ENCODE peak calls at places on chromosome 12, in five cellular contexts. One of them, this sample, is unnamed.
A peak's percentile ranks its signal among the peaks of the same experiment; 100 is the strongest.

GRCh38 chr12:21934173-21934572 is 7.1 kb downstream of the ABCC9 start:
- DNase-seq in GM12878: no peak
- DNase-seq in A549: no peak
- DNase-seq in SK-N-SH: no peak
- DNase-seq in HepG2: no peak
- DNase-seq in this sample: no peak

GRCh38 chr12:55806982-55807381 is 10.5 kb downstream of the SARNP start:
- DNase-seq in SK-N-SH: no peak
- DNase-seq in A549: no peak
- DNase-seq in GM12878: no peak
- DNase-seq in HepG2: no peak
- DNase-seq in this sample: no peak

GRCh38 chr12:47735649-47736048 is 10.4 kb upstream of the ENDOU start:
- DNase-seq in GM12878: no peak
- DNase-seq in HepG2: no peak
- DNase-seq in A549: no peak
- DNase-seq in SK-N-SH: no peak
- DNase-seq in this sample: no peak

GRCh38 chr12:132530451-132530850 is 40.5 kb downstream of the FBRSL1 start:
- DNase-seq in GM12878: no peak
- DNase-seq in SK-N-SH: no peak
- DNase-seq in A549: no peak
- DNase-seq in HepG2: no peak
- DNase-seq in this sample: no peak

GRCh38 chr12:68808388-68809189 is 612 bp downstream of the MDM2 start:
- DNase-seq in HepG2: peak; percentile 96
- DNase-seq in A549: peak; percentile 72
- DNase-seq in GM12878: peak; percentile 90
- DNase-seq in SK-N-SH: peak; percentile 81
- DNase-seq in this sample: peak; percentile 68

GRCh38 chr12:49776413-49776812 is 35.1 kb downstream of the TMBIM6 start:
- DNase-seq in GM12878: no peak
- DNase-seq in SK-N-SH: peak; percentile 79
- DNase-seq in A549: peak; percentile 83
- DNase-seq in HepG2: peak; percentile 66
- DNase-seq in this sample: peak; percentile 75

GRCh38 chr12:57902371-57903042 is 38.9 kb upstream of the ATP23 start:
- DNase-seq in A549: no peak
- DNase-seq in SK-N-SH: no peak
- DNase-seq in GM12878: no peak
- DNase-seq in HepG2: peak; percentile 67
- DNase-seq in this sample: no peak

GRCh38 chr12:27560126-27560525 is 36.1 kb downstream of the PPFIBP1 start:
- DNase-seq in HepG2: no peak
- DNase-seq in SK-N-SH: no peak
- DNase-seq in A549: no peak
- DNase-seq in GM12878: no peak
- DNase-seq in this sample: no peak

GRCh38 chr12:22543246-22544037 is 900 bp downstream of the C2CD5 start:
- DNase-seq in HepG2: peak; percentile 27
- DNase-seq in A549: no peak
- DNase-seq in SK-N-SH: no peak
- DNase-seq in GM12878: peak; percentile 48
- DNase-seq in this sample: peak; percentile 68

GRCh38 chr12:5073054-5073453 is 29.4 kb downstream of the KCNA5 start:
- DNase-seq in HepG2: no peak
- DNase-seq in SK-N-SH: no peak
- DNase-seq in A549: no peak
- DNase-seq in GM12878: no peak
- DNase-seq in this sample: no peak

GRCh38 chr12:12267801-12268200 is 957 bp upstream of the LRP6 start:
- DNase-seq in HepG2: no peak
- DNase-seq in A549: peak; percentile 36
- DNase-seq in SK-N-SH: peak; percentile 57
- DNase-seq in GM12878: no peak
- DNase-seq in this sample: no peak

GRCh38 chr12:105957058-105957457 is 181.7 kb downstream of the NUAK1 start:
- DNase-seq in SK-N-SH: no peak
- DNase-seq in HepG2: no peak
- DNase-seq in GM12878: no peak
- DNase-seq in A549: no peak
- DNase-seq in this sample: no peak

GRCh38 chr12:48818831-48819590 is 715 bp downstream of the CACNB3 start:
- DNase-seq in GM12878: no peak
- DNase-seq in A549: no peak
- DNase-seq in HepG2: no peak
- DNase-seq in SK-N-SH: no peak
- DNase-seq in this sample: no peak

GRCh38 chr12:30813741-30814687 is 59.3 kb upstream of the CAPRIN2 start:
- DNase-seq in A549: no peak
- DNase-seq in GM12878: no peak
- DNase-seq in HepG2: no peak
- DNase-seq in SK-N-SH: no peak
- DNase-seq in this sample: no peak

GRCh38 chr12:59444932-59445331 is 150.9 kb upstream of the SLC16A7 start:
- DNase-seq in SK-N-SH: no peak
- DNase-seq in A549: no peak
- DNase-seq in GM12878: no peak
- DNase-seq in HepG2: no peak
- DNase-seq in this sample: no peak

GRCh38 chr12:105419606-105420005 is 89.1 kb downstream of the C12orf75 start:
- DNase-seq in A549: no peak
- DNase-seq in GM12878: no peak
- DNase-seq in SK-N-SH: no peak
- DNase-seq in HepG2: no peak
- DNase-seq in this sample: no peak

GRCh38 chr12:106195638-106196037 is 52.2 kb downstream of the CKAP4 start:
- DNase-seq in GM12878: no peak
- DNase-seq in HepG2: peak; percentile 72
- DNase-seq in A549: no peak
- DNase-seq in SK-N-SH: no peak
- DNase-seq in this sample: no peak

GRCh38 chr12:11067514-11067913 is 5.4 kb upstream of the TAS2R46 start:
- DNase-seq in A549: no peak
- DNase-seq in SK-N-SH: no peak
- DNase-seq in HepG2: no peak
- DNase-seq in GM12878: no peak
- DNase-seq in this sample: no peak

GRCh38 chr12:45284096-45284901 is 68.4 kb downstream of the ANO6 start:
- DNase-seq in GM12878: no peak
- DNase-seq in A549: no peak
- DNase-seq in HepG2: peak; percentile 31
- DNase-seq in SK-N-SH: no peak
- DNase-seq in this sample: no peak

GRCh38 chr12:81668475-81668874 is 90.7 kb downstream of the PPFIA2 start:
- DNase-seq in A549: no peak
- DNase-seq in GM12878: no peak
- DNase-seq in HepG2: no peak
- DNase-seq in SK-N-SH: no peak
- DNase-seq in this sample: no peak

GRCh38 chr12:100026241-100026640 is 41.5 kb upstream of the ANKS1B start:
- DNase-seq in HepG2: no peak
- DNase-seq in GM12878: no peak
- DNase-seq in SK-N-SH: no peak
- DNase-seq in A549: no peak
- DNase-seq in this sample: no peak

GRCh38 chr12:117193903-117194302 is 3.6 kb upstream of the FBXO21 start:
- DNase-seq in HepG2: no peak
- DNase-seq in SK-N-SH: no peak
- DNase-seq in GM12878: no peak
- DNase-seq in A549: no peak
- DNase-seq in this sample: no peak

GRCh38 chr12:27343255-27344000 is 10.8 kb downstream of the BMAL2 start:
- DNase-seq in SK-N-SH: no peak
- DNase-seq in HepG2: no peak
- DNase-seq in GM12878: no peak
- DNase-seq in A549: peak; percentile 46
- DNase-seq in this sample: no peak

GRCh38 chr12:14408208-14408607 is 42.7 kb downstream of the ATF7IP start:
- DNase-seq in HepG2: no peak
- DNase-seq in A549: no peak
- DNase-seq in SK-N-SH: peak; percentile 13
- DNase-seq in GM12878: no peak
- DNase-seq in this sample: peak; percentile 38

GRCh38 chr12:19830461-19830860 is 391.2 kb downstream of the AEBP2 start:
- DNase-seq in HepG2: no peak
- DNase-seq in SK-N-SH: no peak
- DNase-seq in GM12878: no peak
- DNase-seq in A549: no peak
- DNase-seq in this sample: no peak

DNA sequence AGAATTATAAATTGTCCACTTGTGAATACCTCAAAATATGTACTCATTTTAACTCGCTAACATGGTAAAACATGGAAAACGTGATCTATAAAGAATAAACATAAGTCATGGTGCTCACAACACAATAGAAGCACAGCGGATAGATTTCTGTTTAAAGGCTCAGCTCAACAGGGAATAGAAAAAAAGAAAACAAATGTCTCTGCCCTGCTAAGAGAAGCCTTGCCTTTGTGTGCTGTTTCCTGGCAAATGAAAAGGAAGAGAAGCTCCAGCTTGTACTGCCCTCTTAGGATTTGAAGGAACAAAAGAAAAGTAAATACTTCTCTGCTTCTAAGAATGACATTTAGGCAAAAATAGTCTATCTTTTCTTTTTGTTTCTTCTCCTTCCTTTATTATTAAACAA is 121.0 kb upstream of the KRR1 start:
- DNase-seq in A549: no peak
- DNase-seq in SK-N-SH: no peak
- DNase-seq in HepG2: no peak
- DNase-seq in GM12878: no peak
- DNase-seq in this sample: no peak
- TF ChIP-seq CHD2 in A549: no peak
- TF ChIP-seq CHD2 in SK-N-SH: no peak
- TF ChIP-seq CHD2 in HepG2: no peak
- TF ChIP-seq CHD2 in GM12878: no peak
- TF ChIP-seq CHD2 in this sample: no peak

GRCh38 chr12:70604662-70605061 is 32.6 kb downstream of the PTPRB start:
- DNase-seq in HepG2: no peak
- DNase-seq in SK-N-SH: no peak
- DNase-seq in A549: no peak
- DNase-seq in GM12878: no peak
- DNase-seq in this sample: no peak

GRCh38 chr12:70603044-70603443 is 34.2 kb downstream of the PTPRB start:
- DNase-seq in A549: no peak
- DNase-seq in HepG2: no peak
- DNase-seq in SK-N-SH: no peak
- DNase-seq in GM12878: no peak
- DNase-seq in this sample: no peak

GRCh38 chr12:70607107-70607506 is 30.1 kb downstream of the PTPRB start:
- DNase-seq in A549: no peak
- DNase-seq in HepG2: no peak
- DNase-seq in GM12878: no peak
- DNase-seq in SK-N-SH: no peak
- DNase-seq in this sample: no peak

GRCh38 chr12:70608184-70608583 is 29.0 kb downstream of the PTPRB start:
- DNase-seq in SK-N-SH: no peak
- DNase-seq in A549: no peak
- DNase-seq in HepG2: no peak
- DNase-seq in GM12878: no peak
- DNase-seq in this sample: no peak

GRCh38 chr12:70606001-70606400 is 31.2 kb downstream of the PTPRB start:
- DNase-seq in GM12878: no peak
- DNase-seq in HepG2: peak; percentile 23
- DNase-seq in SK-N-SH: no peak
- DNase-seq in A549: no peak
- DNase-seq in this sample: no peak
- TF ChIP-seq CHD2 in GM12878: no peak
- TF ChIP-seq CHD2 in HepG2: no peak
- TF ChIP-seq CHD2 in SK-N-SH: no peak
- TF ChIP-seq CHD2 in A549: no peak
- TF ChIP-seq CHD2 in this sample: no peak

GRCh38 chr12:6902448-6902847 is 2.2 kb upstream of the LRRC23 start:
- DNase-seq in A549: no peak
- DNase-seq in SK-N-SH: no peak
- DNase-seq in GM12878: no peak
- DNase-seq in HepG2: no peak
- DNase-seq in this sample: no peak

GRCh38 chr12:6904280-6905276 is at the start of gene LRRC23:
- DNase-seq in GM12878: peak; percentile 87
- DNase-seq in A549: peak; percentile 98
- DNase-seq in SK-N-SH: peak; percentile 88
- DNase-seq in HepG2: peak; percentile 90
- DNase-seq in this sample: peak; percentile 81

GRCh38 chr12:6903712-6904111 is 910 bp upstream of the LRRC23 start:
- DNase-seq in HepG2: no peak
- DNase-seq in GM12878: no peak
- DNase-seq in A549: no peak
- DNase-seq in SK-N-SH: no peak
- DNase-seq in this sample: no peak

GRCh38 chr12:6896846-6897435 is 7.7 kb upstream of the LRRC23 start:
- DNase-seq in A549: no peak
- DNase-seq in HepG2: no peak
- DNase-seq in SK-N-SH: no peak
- DNase-seq in GM12878: no peak
- DNase-seq in this sample: no peak

DNA sequence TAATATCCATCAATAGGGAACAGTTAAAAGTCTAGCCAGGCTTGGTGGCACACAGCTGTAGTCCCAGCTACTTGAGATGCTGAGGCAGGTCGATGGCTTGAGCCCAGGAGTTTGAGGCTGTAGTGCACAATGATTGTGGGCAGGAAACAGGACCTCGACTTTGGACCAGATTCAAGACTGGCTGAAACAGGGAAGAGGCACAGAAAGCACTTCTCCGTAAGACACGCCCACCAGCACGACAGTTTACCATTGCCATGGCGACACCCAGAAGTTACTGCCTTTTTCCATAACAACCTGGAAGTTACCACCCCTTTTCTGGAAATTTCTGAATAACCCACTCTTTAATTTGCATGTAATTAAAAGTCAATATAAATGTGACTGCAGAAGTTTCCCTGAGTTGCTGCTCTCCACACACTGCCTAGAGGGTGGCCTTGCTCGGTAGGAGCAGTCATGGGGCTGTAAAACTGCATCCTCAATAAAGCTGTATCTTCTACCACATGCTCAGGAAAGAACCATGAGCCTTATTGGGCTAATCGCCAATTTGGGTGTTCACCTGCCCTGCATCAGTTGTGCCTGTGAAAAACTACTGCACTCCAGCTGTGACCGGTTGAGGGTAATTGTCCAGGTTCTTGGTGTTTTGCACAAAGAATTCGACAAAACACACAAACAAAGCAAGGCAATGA is 4.6 kb upstream of the LRRC23 start:
- DNase-seq in GM12878: no peak
- DNase-seq in SK-N-SH: no peak
- DNase-seq in A549: no peak
- DNase-seq in HepG2: peak; percentile 78
- DNase-seq in this sample: no peak
- TF ChIP-seq CHD2 in GM12878: no peak
- TF ChIP-seq CHD2 in SK-N-SH: no peak
- TF ChIP-seq CHD2 in A549: no peak
- TF ChIP-seq CHD2 in HepG2: no peak
- TF ChIP-seq CHD2 in this sample: no peak

DNA sequence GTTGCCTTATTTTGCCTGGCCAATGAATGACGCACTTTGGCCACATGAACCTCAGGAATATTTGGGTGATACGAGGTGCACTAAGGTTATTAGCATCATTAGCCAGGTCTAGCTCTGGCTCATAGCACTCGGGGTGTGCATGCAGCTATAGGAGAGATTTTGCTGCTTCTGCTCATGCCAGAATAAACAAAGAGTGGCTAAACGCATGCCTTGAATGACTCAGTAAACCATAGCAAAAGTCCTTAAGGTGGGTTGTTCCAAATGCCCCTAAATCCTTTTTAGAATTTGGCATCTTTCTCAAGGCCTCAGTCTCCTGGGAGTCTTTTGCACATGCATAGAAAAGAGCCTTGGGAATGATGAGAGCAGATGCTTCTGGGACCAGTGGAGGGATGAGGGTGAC is 343.7 kb upstream of the FKBP4 start:
- DNase-seq in A549: no peak
- DNase-seq in GM12878: no peak
- DNase-seq in SK-N-SH: no peak
- DNase-seq in HepG2: no peak
- DNase-seq in this sample: no peak
- TF ChIP-seq CHD2 in A549: no peak
- TF ChIP-seq CHD2 in GM12878: no peak
- TF ChIP-seq CHD2 in SK-N-SH: no peak
- TF ChIP-seq CHD2 in HepG2: no peak
- TF ChIP-seq CHD2 in this sample: no peak